ENCODE peak calls at places on chromosomes 3 and 15, in eight cellular contexts. Q is SHP77 treated with DMSO at 0.1 percent for 48 hours, T is HCT116, R is right lobe of liver, C is NCI-H2171 treated with DMSO at 0.1 percent for 48 hours, H is sigmoid colon, J is mammary epithelial cell, S is putamen. P is an unnamed sample.

GRCh38 chr3:197468167-197468566 is 87.6 kb downstream of the BDH1 start:
- DNase-seq in Q (no peak), T (no peak), R (no peak), C (no peak), H (no peak), J (no peak), S (no peak), P (no peak)

GRCh38 chr3:14598143-14598569 is 53.4 kb upstream of the CCDC174 start:
- DNase-seq in Q (no peak), T (no peak), R (no peak), C (peak), H (no peak), J (peak), S (peak), P (no peak)

GRCh38 chr3:38118421-38119247 is 18.3 kb downstream of the ACAA1 start:
- DNase-seq in Q (no peak), T (no peak), R (peak), C (no peak), H (peak), J (no peak), S (no peak), P (peak)

GRCh38 chr15:85367741-85368140 is 12.7 kb upstream of the AKAP13 start:
- DNase-seq in Q (no peak), T (no peak), R (no peak), C (no peak), H (no peak), J (no peak), S (no peak), P (no peak)

GRCh38 chr3:132545471-132545870 is 51.6 kb upstream of the ACKR4 start:
- DNase-seq in Q (no peak), T (no peak), R (no peak), C (no peak), H (no peak), J (no peak), S (no peak), P (no peak)

GRCh38 chr3:94159062-94159726 is 96.3 kb downstream of the NSUN3 start:
- DNase-seq in Q (no peak), T (no peak), R (no peak), C (no peak), H (no peak), J (peak), S (peak), P (no peak)

GRCh38 chr15:52483712-52484111 is 45.0 kb downstream of the MYO5A start:
- DNase-seq in Q (no peak), T (no peak), R (no peak), C (no peak), H (no peak), J (peak), S (no peak), P (no peak)

GRCh38 chr3:99753268-99753975 is 64.2 kb upstream of the CMSS1 start:
- DNase-seq in Q (peak), T (peak), R (no peak), C (peak), H (no peak), J (peak), S (peak), P (peak)

GRCh38 chr3:189766416-189766815 is 135.2 kb downstream of the TP63 start:
- DNase-seq in Q (no peak), T (no peak), R (no peak), C (no peak), H (no peak), J (peak), S (no peak), P (no peak)

GRCh38 chr15:75030023-75030413 is 6.6 kb downstream of the PPCDC start:
- DNase-seq in Q (no peak), T (no peak), R (no peak), C (peak), H (no peak), J (peak), S (no peak), P (no peak)

GRCh38 chr3:64207289-64208086 is 17.8 kb downstream of the PRICKLE2 start:
- DNase-seq in Q (no peak), T (no peak), R (no peak), C (no peak), H (no peak), J (no peak), S (no peak), P (no peak)

GRCh38 chr3:66722675-66723074 is 221.9 kb upstream of the LRIG1 start:
- DNase-seq in Q (no peak), T (no peak), R (no peak), C (no peak), H (peak), J (no peak), S (no peak), P (no peak)

GRCh38 chr15:29141908-29142747 is 127.5 kb downstream of the NSMCE3 start:
- DNase-seq in Q (no peak), T (no peak), R (no peak), C (no peak), H (no peak), J (peak), S (no peak), P (no peak)

GRCh38 chr15:92457642-92458041 is 64.0 kb downstream of the ST8SIA2 start:
- DNase-seq in Q (no peak), T (no peak), R (no peak), C (no peak), H (no peak), J (no peak), S (no peak), P (no peak)

GRCh38 chr3:122132949-122133540 is 50.4 kb upstream of the CASR start:
- DNase-seq in Q (no peak), T (no peak), R (no peak), C (no peak), H (no peak), J (peak), S (no peak), P (no peak)

GRCh38 chr3:180306691-180307090 is 270.0 kb upstream of the PEX5L start:
- DNase-seq in Q (no peak), T (no peak), R (no peak), C (peak), H (no peak), J (peak), S (no peak), P (no peak)

GRCh38 chr3:52986938-52987337 is 58.9 kb downstream of the SFMBT1 start:
- DNase-seq in Q (no peak), T (no peak), R (no peak), C (no peak), H (no peak), J (no peak), S (no peak), P (no peak)

GRCh38 chr15:82647835-82648256 is 683 bp upstream of the CPEB1 start:
- DNase-seq in Q (no peak), T (no peak), R (no peak), C (no peak), H (peak), J (no peak), S (no peak), P (no peak)

GRCh38 chr15:82851331-82851850 is 42.0 kb downstream of the WHAMM start:
- DNase-seq in Q (no peak), T (no peak), R (no peak), C (peak), H (peak), J (no peak), S (no peak), P (no peak)

GRCh38 chr3:182165234-182165633 is 453.5 kb downstream of the SOX2 start:
- DNase-seq in Q (no peak), T (no peak), R (no peak), C (no peak), H (no peak), J (peak), S (no peak), P (no peak)

GRCh38 chr3:142647856-142648255 is 51.7 kb downstream of the PLS1 start:
- DNase-seq in Q (no peak), T (peak), R (no peak), C (no peak), H (no peak), J (peak), S (no peak), P (no peak)

GRCh38 chr3:33096103-33096868 is 660 bp downstream of the GLB1 start:
- DNase-seq in Q (no peak), T (no peak), R (peak), C (peak), H (no peak), J (peak), S (peak), P (peak)

GRCh38 chr15:83106994-83107840 is at the start of gene TM6SF1:
- DNase-seq in Q (no peak), T (no peak), R (peak), C (peak), H (no peak), J (no peak), S (no peak), P (no peak)

GRCh38 chr15:100350434-100351226 is 8.9 kb upstream of the ADAMTS17 start:
- DNase-seq in Q (peak), T (no peak), R (no peak), C (no peak), H (no peak), J (peak), S (no peak), P (no peak)

GRCh38 chr15:75694241-75695182 is 18.1 kb downstream of the CSPG4 start:
- DNase-seq in Q (peak), T (no peak), R (no peak), C (peak), H (peak), J (peak), S (no peak), P (peak)

GRCh38 chr15:98649996-98650870 is 1.9 kb downstream of the IGF1R start:
- DNase-seq in Q (no peak), T (no peak), R (peak), C (peak), H (no peak), J (peak), S (no peak), P (no peak)

GRCh38 chr3:12303532-12303931 is 14.7 kb downstream of the PPARG start:
- DNase-seq in Q (no peak), T (no peak), R (no peak), C (no peak), H (no peak), J (peak), S (no peak), P (no peak)

GRCh38 chr15:93929375-93930094 is 301.8 kb upstream of the MCTP2 start:
- DNase-seq in Q (no peak), T (no peak), R (no peak), C (no peak), H (peak), J (peak), S (no peak), P (no peak)

GRCh38 chr3:23859012-23859743 is 53.4 kb downstream of the UBE2E1 start:
- DNase-seq in Q (no peak), T (no peak), R (no peak), C (no peak), H (no peak), J (peak), S (no peak), P (peak)

GRCh38 chr3:70078778-70079177 is 79.2 kb downstream of the SAMMSON start:
- DNase-seq in Q (no peak), T (no peak), R (no peak), C (no peak), H (no peak), J (no peak), S (no peak), P (no peak)

GRCh38 chr15:63598467-63599400 is 1.5 kb downstream of the FBXL22 start:
- DNase-seq in Q (no peak), T (no peak), R (no peak), C (no peak), H (peak), J (no peak), S (no peak), P (no peak)

GRCh38 chr3:120791958-120792357 is 49.4 kb downstream of the GTF2E1 start:
- DNase-seq in Q (no peak), T (no peak), R (no peak), C (no peak), H (no peak), J (peak), S (no peak), P (no peak)

GRCh38 chr3:18657858-18658820 is 233.0 kb upstream of the SATB1 start:
- DNase-seq in Q (no peak), T (no peak), R (no peak), C (no peak), H (no peak), J (no peak), S (no peak), P (no peak)

GRCh38 chr3:141710888-141711616 is 27.0 kb upstream of the RNF7 start:
- DNase-seq in Q (no peak), T (no peak), R (no peak), C (no peak), H (no peak), J (peak), S (no peak), P (no peak)

P was measured in midbrain.